ENCODE peak calls at places on chromosome 13, in eight cellular contexts. K is psoas muscle, W is epithelial cell of esophagus, E is IMR-90, N is sigmoid colon, X is mucosa of descending colon, B is NB4, O is thoracic aorta. V is an unnamed sample.

GRCh38 chr13:105638446-105638845 is 897.0 kb downstream of the EFNB2 start:
- DNase-seq in K (no peak), W (peak), E (peak), N (no peak), X (no peak), B (no peak), O (no peak), V (peak)

GRCh38 chr13:109419896-109420295 is 366.5 kb downstream of the IRS2 start:
- DNase-seq in K (no peak), W (peak), E (no peak), N (no peak), X (no peak), B (no peak), O (no peak), V (no peak)

GRCh38 chr13:32878172-32878571 is 138.1 kb upstream of the KL start:
- DNase-seq in K (no peak), W (peak), E (peak), N (no peak), X (no peak), B (no peak), O (no peak), V (peak)

GRCh38 chr13:29511439-29511814 is 84.1 kb downstream of the SLC7A1 start:
- DNase-seq in K (no peak), W (no peak), E (no peak), N (no peak), X (no peak), B (no peak), O (no peak), V (no peak)

GRCh38 chr13:110479215-110479545 is 82.3 kb downstream of the RAB20 start:
- DNase-seq in K (no peak), W (peak), E (no peak), N (no peak), X (no peak), B (no peak), O (no peak), V (no peak)

GRCh38 chr13:23724196-23724970 is 154.2 kb downstream of the TNFRSF19 start:
- DNase-seq in K (no peak), W (peak), E (peak), N (no peak), X (no peak), B (no peak), O (no peak), V (peak)

GRCh38 chr13:36875431-36875830 is 44.6 kb downstream of the SMAD9 start:
- DNase-seq in K (no peak), W (no peak), E (peak), N (no peak), X (no peak), B (no peak), O (no peak), V (no peak)

GRCh38 chr13:94660695-94661324 is 51.5 kb downstream of the SOX21 start:
- DNase-seq in K (no peak), W (peak), E (peak), N (no peak), X (no peak), B (peak), O (no peak), V (no peak)

GRCh38 chr13:53023246-53023645 is 5.4 kb upstream of the OLFM4 start:
- DNase-seq in K (no peak), W (no peak), E (no peak), N (no peak), X (no peak), B (no peak), O (no peak), V (no peak)

GRCh38 chr13:74017301-74018092 is 116.7 kb downstream of the KLF12 start:
- DNase-seq in K (no peak), W (no peak), E (no peak), N (no peak), X (no peak), B (no peak), O (no peak), V (no peak)

GRCh38 chr13:39317284-39317683 is 279.0 kb downstream of the NHLRC3 start:
- DNase-seq in K (peak), W (peak), E (peak), N (peak), X (peak), B (no peak), O (no peak), V (peak)

GRCh38 chr13:50438351-50438750 is 405.1 kb downstream of the DLEU7 start:
- DNase-seq in K (no peak), W (no peak), E (no peak), N (no peak), X (no peak), B (no peak), O (no peak), V (no peak)

GRCh38 chr13:50990540-50991506 is 81.2 kb downstream of the RNASEH2B start:
- DNase-seq in K (peak), W (no peak), E (peak), N (peak), X (peak), B (no peak), O (no peak), V (peak)

GRCh38 chr13:94093652-94094310 is 385.7 kb downstream of the DCT start:
- DNase-seq in K (no peak), W (no peak), E (peak), N (no peak), X (no peak), B (no peak), O (no peak), V (peak)

GRCh38 chr13:96636310-96636709 is 358.0 kb downstream of the OXGR1 start:
- DNase-seq in K (no peak), W (peak), E (no peak), N (no peak), X (no peak), B (no peak), O (no peak), V (no peak)

GRCh38 chr13:66835040-66835628 is 395.0 kb downstream of the PCDH9 start:
- DNase-seq in K (peak), W (no peak), E (peak), N (peak), X (peak), B (no peak), O (no peak), V (no peak)

GRCh38 chr13:69683921-69684663 is 423.5 kb upstream of the ATXN8OS start:
- DNase-seq in K (no peak), W (no peak), E (no peak), N (no peak), X (peak), B (no peak), O (no peak), V (no peak)

GRCh38 chr13:103246581-103247200 is 180.5 kb upstream of the SLC10A2 start:
- DNase-seq in K (no peak), W (no peak), E (no peak), N (no peak), X (no peak), B (no peak), O (no peak), V (no peak)

GRCh38 chr13:77028202-77028601 is 1.2 kb upstream of the FBXL3 start:
- DNase-seq in K (no peak), W (peak), E (no peak), N (no peak), X (no peak), B (no peak), O (no peak), V (peak)

GRCh38 chr13:105410602-105411001 is 1124.9 kb downstream of the EFNB2 start:
- DNase-seq in K (peak), W (peak), E (peak), N (no peak), X (peak), B (peak), O (no peak), V (peak)

GRCh38 chr13:110334841-110335490 is 27.9 kb downstream of the COL4A2 start:
- DNase-seq in K (no peak), W (no peak), E (no peak), N (no peak), X (no peak), B (no peak), O (no peak), V (no peak)

DNA sequence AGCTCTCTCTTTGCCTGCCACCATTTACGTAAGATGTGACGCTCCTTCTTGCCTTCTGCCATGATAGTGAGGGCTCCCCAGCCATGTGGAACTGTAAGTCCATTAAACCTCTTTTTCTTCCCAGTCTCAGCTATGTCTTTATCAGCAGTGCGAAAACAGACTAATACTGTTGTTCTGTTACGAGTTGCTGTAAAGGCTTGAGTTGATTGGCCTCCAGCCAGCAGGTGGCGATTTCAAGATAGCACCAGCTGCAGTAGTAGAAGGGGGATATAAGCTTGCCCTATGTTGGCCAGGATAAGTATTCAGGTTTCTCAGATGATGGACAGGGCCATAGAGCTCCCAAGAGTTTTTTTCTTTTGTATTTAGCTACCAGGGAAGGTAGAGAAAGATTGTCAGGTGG is 385.5 kb downstream of the MZT1 start:
- DNase-seq in K (no peak), W (no peak), E (no peak), N (no peak), X (no peak), B (peak), O (no peak), V (no peak)
- TF ChIP-seq CTCF in K (no peak), W (no peak), E (no peak), N (no peak), X (no peak), B (peak), O (no peak), V (no peak)

GRCh38 chr13:113364933-113365371 is 1.0 kb upstream of the GRTP1 start:
- DNase-seq in K (peak), W (no peak), E (no peak), N (peak), X (peak), B (no peak), O (no peak), V (no peak)
- H3K4me3 ChIP-seq in K (peak), W (no peak), E (no peak), N (peak), X (no peak), B (no peak), O (peak), V (no peak)

GRCh38 chr13:30934381-30934780 is 1.9 kb downstream of the TEX26 start:
- DNase-seq in K (no peak), W (no peak), E (peak), N (no peak), X (no peak), B (peak), O (no peak), V (no peak)

GRCh38 chr13:30928971-30929370 is 3.5 kb upstream of the TEX26 start:
- DNase-seq in K (no peak), W (peak), E (no peak), N (no peak), X (no peak), B (no peak), O (no peak), V (no peak)

GRCh38 chr13:30934803-30935202 is 2.3 kb downstream of the TEX26 start:
- DNase-seq in K (no peak), W (no peak), E (no peak), N (no peak), X (no peak), B (no peak), O (no peak), V (no peak)

GRCh38 chr13:30933334-30933681 is 852 bp downstream of the TEX26 start:
- DNase-seq in K (no peak), W (no peak), E (no peak), N (no peak), X (no peak), B (no peak), O (no peak), V (no peak)

DNA sequence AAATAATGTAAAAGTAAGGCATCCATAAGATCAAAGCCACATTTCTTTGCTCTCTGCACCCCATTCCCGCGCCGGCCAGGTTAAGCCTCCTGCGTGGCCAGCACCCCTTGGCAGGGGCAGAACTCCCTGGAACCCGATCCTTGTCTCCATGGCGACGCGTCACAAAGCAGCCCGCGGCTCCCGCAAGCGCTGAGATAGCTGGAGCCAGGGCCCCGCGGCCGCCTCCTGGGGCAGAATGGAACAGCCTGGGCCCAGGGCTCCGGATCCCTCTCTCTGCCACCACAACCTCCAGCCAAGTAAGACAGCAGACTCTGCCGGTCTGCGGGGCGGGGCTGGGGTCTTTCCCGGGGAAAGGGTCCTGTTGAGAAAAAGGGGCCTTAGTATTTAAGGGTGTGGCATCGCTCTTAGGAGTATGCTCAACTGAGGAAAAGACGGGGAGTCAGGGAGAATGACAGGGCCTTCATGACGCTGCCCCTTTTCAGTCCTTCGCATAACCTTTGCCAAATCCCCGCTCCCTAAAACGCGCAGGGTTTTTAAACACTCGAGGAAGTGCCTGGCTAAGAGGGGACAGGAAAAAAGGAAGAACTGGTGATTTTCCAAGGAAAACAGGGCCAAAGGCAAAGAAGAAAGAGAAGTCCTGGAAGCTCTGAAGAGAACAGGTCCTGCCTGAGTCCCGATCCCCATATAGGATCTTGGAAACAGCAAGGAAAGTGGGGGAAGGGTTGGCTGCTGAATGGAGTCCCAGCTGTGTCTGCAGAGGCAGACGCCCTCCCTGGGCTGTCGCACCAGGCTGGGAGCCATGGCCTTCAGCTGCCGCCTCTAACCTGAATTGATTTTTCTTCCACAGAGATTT is at the start of gene TEX26:
- DNase-seq in K (peak), W (no peak), E (no peak), N (no peak), X (no peak), B (no peak), O (no peak), V (no peak)
- TF ChIP-seq CTCF in K (no peak), W (no peak), E (no peak), N (no peak), X (no peak), B (no peak), O (peak), V (no peak)

GRCh38 chr13:51997641-51998330 is 13.5 kb downstream of the ATP7B start:
- DNase-seq in K (no peak), W (no peak), E (no peak), N (no peak), X (no peak), B (no peak), O (no peak), V (no peak)

GRCh38 chr13:52002361-52002760 is 8.9 kb downstream of the ATP7B start:
- DNase-seq in K (no peak), W (peak), E (no peak), N (no peak), X (no peak), B (no peak), O (no peak), V (no peak)

GRCh38 chr13:51998723-51999471 is 12.4 kb downstream of the ATP7B start:
- DNase-seq in K (no peak), W (no peak), E (no peak), N (no peak), X (no peak), B (no peak), O (no peak), V (no peak)

GRCh38 chr13:52001120-52001731 is 10.0 kb downstream of the ATP7B start:
- DNase-seq in K (no peak), W (peak), E (peak), N (no peak), X (no peak), B (peak), O (no peak), V (peak)

GRCh38 chr13:51999525-51999924 is 11.7 kb downstream of the ATP7B start:
- DNase-seq in K (peak), W (peak), E (peak), N (peak), X (no peak), B (no peak), O (no peak), V (no peak)
- H3K4me3 ChIP-seq in K (peak), W (no peak), E (no peak), N (peak), X (no peak), B (no peak), O (peak), V (no peak)

DNA sequence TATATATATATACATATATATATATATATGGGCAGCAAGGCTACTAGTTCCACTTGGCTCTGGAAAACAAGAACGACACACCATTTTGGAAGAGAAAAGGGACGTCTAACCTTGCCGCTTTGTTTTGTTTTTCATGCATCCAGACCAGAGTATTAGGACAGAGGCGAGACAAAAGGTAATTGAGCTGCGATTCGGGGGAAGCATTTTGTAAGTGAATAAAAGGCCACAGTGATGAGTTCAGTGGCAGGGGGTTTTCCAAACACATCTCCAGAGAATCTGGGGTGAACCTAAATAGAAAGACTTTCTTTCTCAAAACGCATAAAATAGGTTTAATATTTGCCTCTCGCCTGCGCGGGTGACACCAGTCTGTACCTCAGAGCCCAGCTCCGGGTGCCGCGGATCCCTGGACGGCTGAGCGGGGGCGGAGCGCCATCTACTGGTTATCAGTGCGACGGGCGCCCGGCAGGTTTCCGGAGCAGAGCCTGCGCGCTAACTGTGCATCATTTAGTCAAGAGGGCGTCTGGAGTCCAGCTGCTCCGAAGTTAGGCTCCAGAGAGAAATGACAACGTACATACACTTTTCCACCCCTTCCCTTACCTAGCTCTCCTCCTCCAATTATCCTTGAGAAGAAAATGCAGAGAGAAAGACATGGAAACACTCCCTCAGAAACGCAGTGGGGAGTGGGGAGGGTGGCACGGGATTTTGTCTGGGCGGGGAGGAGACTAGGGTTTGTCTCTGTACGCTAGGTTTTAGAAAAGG is 262.3 kb downstream of the TBC1D4 start:
- DNase-seq in K (peak), W (peak), E (peak), N (peak), X (peak), B (peak), O (peak), V (peak)
- TF ChIP-seq CTCF in K (peak), W (peak), E (peak), N (peak), X (peak), B (peak), O (peak), V (peak)

GRCh38 chr13:99657848-99658265 is 156.6 kb downstream of the TM9SF2 start:
- DNase-seq in K (peak), W (no peak), E (no peak), N (no peak), X (peak), B (no peak), O (no peak), V (peak)

GRCh38 chr13:99656843-99657506 is 155.7 kb downstream of the TM9SF2 start:
- DNase-seq in K (no peak), W (no peak), E (no peak), N (no peak), X (no peak), B (no peak), O (no peak), V (no peak)

GRCh38 chr13:99659234-99659633 is 158.0 kb downstream of the TM9SF2 start:
- DNase-seq in K (no peak), W (no peak), E (no peak), N (no peak), X (no peak), B (no peak), O (no peak), V (no peak)

GRCh38 chr13:99660101-99660500 is 158.8 kb downstream of the TM9SF2 start:
- DNase-seq in K (no peak), W (no peak), E (no peak), N (no peak), X (no peak), B (no peak), O (no peak), V (no peak)

GRCh38 chr13:99658266-99658991 is 157.2 kb downstream of the TM9SF2 start:
- DNase-seq in K (peak), W (peak), E (peak), N (peak), X (peak), B (peak), O (no peak), V (peak)
- H3K4me3 ChIP-seq in K (peak), W (peak), E (peak), N (peak), X (peak), B (no peak), O (peak), V (peak)

GRCh38 chr13:26449063-26449848 is 108.2 kb upstream of the WASF3 start:
- DNase-seq in K (no peak), W (peak), E (peak), N (no peak), X (no peak), B (no peak), O (no peak), V (no peak)
- TF ChIP-seq CTCF in K (no peak), W (no peak), E (no peak), N (no peak), X (no peak), B (no peak), O (no peak), V (no peak)

V was measured in foreskin fibroblast.